ENCODE peak calls at places on chromosomes 5 and 9, in eight cellular contexts. One of them, this sample, is unnamed.

GRCh38 chr5:93325946-93326345 is 255.1 kb downstream of the NR2F1-AS1 start:
- DNase-seq in amniotic stem cell: no peak
- DNase-seq in mammary epithelial cell: no peak
- DNase-seq in iPS-NIHi11: no peak
- DNase-seq in naive thymus-derived CD4-positive, alpha-beta T cell: no peak
- DNase-seq in M059J: no peak
- DNase-seq in PC-3: no peak
- DNase-seq in NCI-H1417 treated with DMSO at 0.1 percent for 48 hours: no peak
- DNase-seq in this sample: no peak

GRCh38 chr5:31066655-31067328 is 126.7 kb upstream of the CDH6 start:
- DNase-seq in amniotic stem cell: peak
- DNase-seq in mammary epithelial cell: no peak
- DNase-seq in iPS-NIHi11: no peak
- DNase-seq in naive thymus-derived CD4-positive, alpha-beta T cell: no peak
- DNase-seq in M059J: no peak
- DNase-seq in PC-3: no peak
- DNase-seq in NCI-H1417 treated with DMSO at 0.1 percent for 48 hours: no peak
- DNase-seq in this sample: no peak

GRCh38 chr5:132677191-132677590 is 3.4 kb downstream of the IL4 start:
- DNase-seq in amniotic stem cell: peak
- DNase-seq in mammary epithelial cell: peak
- DNase-seq in iPS-NIHi11: peak
- DNase-seq in naive thymus-derived CD4-positive, alpha-beta T cell: no peak
- DNase-seq in M059J: peak
- DNase-seq in PC-3: peak
- DNase-seq in NCI-H1417 treated with DMSO at 0.1 percent for 48 hours: no peak
- DNase-seq in this sample: no peak

GRCh38 chr5:147554285-147554817 is 44.5 kb upstream of the DPYSL3 start:
- DNase-seq in amniotic stem cell: peak
- DNase-seq in mammary epithelial cell: peak
- DNase-seq in iPS-NIHi11: no peak
- DNase-seq in naive thymus-derived CD4-positive, alpha-beta T cell: no peak
- DNase-seq in M059J: peak
- DNase-seq in PC-3: no peak
- DNase-seq in NCI-H1417 treated with DMSO at 0.1 percent for 48 hours: no peak
- DNase-seq in this sample: no peak

GRCh38 chr5:131064669-131065371 is 100.2 kb downstream of the HINT1 start:
- DNase-seq in amniotic stem cell: no peak
- DNase-seq in mammary epithelial cell: no peak
- DNase-seq in iPS-NIHi11: no peak
- DNase-seq in naive thymus-derived CD4-positive, alpha-beta T cell: no peak
- DNase-seq in M059J: no peak
- DNase-seq in PC-3: no peak
- DNase-seq in NCI-H1417 treated with DMSO at 0.1 percent for 48 hours: no peak
- DNase-seq in this sample: no peak

GRCh38 chr5:158979749-158980521 is 119.8 kb downstream of the EBF1 start:
- DNase-seq in amniotic stem cell: no peak
- DNase-seq in mammary epithelial cell: peak
- DNase-seq in iPS-NIHi11: no peak
- DNase-seq in naive thymus-derived CD4-positive, alpha-beta T cell: no peak
- DNase-seq in M059J: peak
- DNase-seq in PC-3: peak
- DNase-seq in NCI-H1417 treated with DMSO at 0.1 percent for 48 hours: no peak
- DNase-seq in this sample: peak

GRCh38 chr5:139651502-139651862 is 3.3 kb downstream of the CXXC5 start:
- DNase-seq in amniotic stem cell: no peak
- DNase-seq in mammary epithelial cell: no peak
- DNase-seq in iPS-NIHi11: no peak
- DNase-seq in naive thymus-derived CD4-positive, alpha-beta T cell: no peak
- DNase-seq in M059J: peak
- DNase-seq in PC-3: peak
- DNase-seq in NCI-H1417 treated with DMSO at 0.1 percent for 48 hours: no peak
- DNase-seq in this sample: no peak

GRCh38 chr9:124202447-124202971 is 55.2 kb upstream of the NEK6 start:
- DNase-seq in amniotic stem cell: no peak
- DNase-seq in mammary epithelial cell: no peak
- DNase-seq in iPS-NIHi11: no peak
- DNase-seq in naive thymus-derived CD4-positive, alpha-beta T cell: peak
- DNase-seq in M059J: peak
- DNase-seq in PC-3: no peak
- DNase-seq in NCI-H1417 treated with DMSO at 0.1 percent for 48 hours: no peak
- DNase-seq in this sample: no peak

GRCh38 chr5:138962619-138963370 is 87.7 kb upstream of the LRRTM2 start:
- DNase-seq in amniotic stem cell: no peak
- DNase-seq in mammary epithelial cell: no peak
- DNase-seq in iPS-NIHi11: peak
- DNase-seq in naive thymus-derived CD4-positive, alpha-beta T cell: no peak
- DNase-seq in M059J: no peak
- DNase-seq in PC-3: no peak
- DNase-seq in NCI-H1417 treated with DMSO at 0.1 percent for 48 hours: no peak
- DNase-seq in this sample: no peak

GRCh38 chr5:138975098-138975847 is 100.1 kb upstream of the LRRTM2 start:
- DNase-seq in amniotic stem cell: no peak
- DNase-seq in mammary epithelial cell: no peak
- DNase-seq in iPS-NIHi11: no peak
- DNase-seq in naive thymus-derived CD4-positive, alpha-beta T cell: no peak
- DNase-seq in M059J: peak
- DNase-seq in PC-3: no peak
- DNase-seq in NCI-H1417 treated with DMSO at 0.1 percent for 48 hours: no peak
- DNase-seq in this sample: no peak

GRCh38 chr9:129198737-129199435 is 20.8 kb upstream of the IER5L start:
- DNase-seq in amniotic stem cell: no peak
- DNase-seq in mammary epithelial cell: no peak
- DNase-seq in iPS-NIHi11: no peak
- DNase-seq in naive thymus-derived CD4-positive, alpha-beta T cell: no peak
- DNase-seq in M059J: no peak
- DNase-seq in PC-3: no peak
- DNase-seq in NCI-H1417 treated with DMSO at 0.1 percent for 48 hours: no peak
- DNase-seq in this sample: no peak

GRCh38 chr5:55855509-55855908 is 4.4 kb downstream of the IL31RA start:
- DNase-seq in amniotic stem cell: no peak
- DNase-seq in mammary epithelial cell: no peak
- DNase-seq in iPS-NIHi11: peak
- DNase-seq in naive thymus-derived CD4-positive, alpha-beta T cell: peak
- DNase-seq in M059J: no peak
- DNase-seq in PC-3: no peak
- DNase-seq in NCI-H1417 treated with DMSO at 0.1 percent for 48 hours: no peak
- DNase-seq in this sample: no peak

GRCh38 chr5:77186990-77187389 is 23.5 kb upstream of the PDE8B start:
- DNase-seq in amniotic stem cell: no peak
- DNase-seq in mammary epithelial cell: no peak
- DNase-seq in iPS-NIHi11: no peak
- DNase-seq in naive thymus-derived CD4-positive, alpha-beta T cell: no peak
- DNase-seq in M059J: no peak
- DNase-seq in PC-3: no peak
- DNase-seq in NCI-H1417 treated with DMSO at 0.1 percent for 48 hours: no peak
- DNase-seq in this sample: no peak

GRCh38 chr5:132001647-132002561 is 9.6 kb downstream of the ACSL6 start:
- DNase-seq in amniotic stem cell: no peak
- DNase-seq in mammary epithelial cell: peak
- DNase-seq in iPS-NIHi11: peak
- DNase-seq in naive thymus-derived CD4-positive, alpha-beta T cell: no peak
- DNase-seq in M059J: peak
- DNase-seq in PC-3: peak
- DNase-seq in NCI-H1417 treated with DMSO at 0.1 percent for 48 hours: no peak
- DNase-seq in this sample: peak

GRCh38 chr9:106981396-106982287 is 118.7 kb downstream of the ZNF462 start:
- DNase-seq in amniotic stem cell: no peak
- DNase-seq in mammary epithelial cell: no peak
- DNase-seq in iPS-NIHi11: no peak
- DNase-seq in naive thymus-derived CD4-positive, alpha-beta T cell: no peak
- DNase-seq in M059J: no peak
- DNase-seq in PC-3: no peak
- DNase-seq in NCI-H1417 treated with DMSO at 0.1 percent for 48 hours: no peak
- DNase-seq in this sample: no peak

GRCh38 chr5:149452665-149453617 is 73.8 kb upstream of the IL17B start:
- DNase-seq in amniotic stem cell: peak
- DNase-seq in mammary epithelial cell: peak
- DNase-seq in iPS-NIHi11: peak
- DNase-seq in naive thymus-derived CD4-positive, alpha-beta T cell: no peak
- DNase-seq in M059J: peak
- DNase-seq in PC-3: peak
- DNase-seq in NCI-H1417 treated with DMSO at 0.1 percent for 48 hours: no peak
- DNase-seq in this sample: peak

GRCh38 chr5:156589859-156590216 is 260.3 kb upstream of the PPP1R2B start:
- DNase-seq in amniotic stem cell: no peak
- DNase-seq in mammary epithelial cell: no peak
- DNase-seq in iPS-NIHi11: no peak
- DNase-seq in naive thymus-derived CD4-positive, alpha-beta T cell: no peak
- DNase-seq in M059J: no peak
- DNase-seq in PC-3: no peak
- DNase-seq in NCI-H1417 treated with DMSO at 0.1 percent for 48 hours: no peak
- DNase-seq in this sample: no peak

GRCh38 chr5:10724799-10725507 is 36.1 kb downstream of the DAP start:
- DNase-seq in amniotic stem cell: peak
- DNase-seq in mammary epithelial cell: peak
- DNase-seq in iPS-NIHi11: no peak
- DNase-seq in naive thymus-derived CD4-positive, alpha-beta T cell: no peak
- DNase-seq in M059J: peak
- DNase-seq in PC-3: peak
- DNase-seq in NCI-H1417 treated with DMSO at 0.1 percent for 48 hours: no peak
- DNase-seq in this sample: peak

GRCh38 chr9:129026442-129027223 is 1.5 kb downstream of the SH3GLB2 start:
- DNase-seq in amniotic stem cell: no peak
- DNase-seq in mammary epithelial cell: peak
- DNase-seq in iPS-NIHi11: peak
- DNase-seq in naive thymus-derived CD4-positive, alpha-beta T cell: no peak
- DNase-seq in M059J: peak
- DNase-seq in PC-3: peak
- DNase-seq in NCI-H1417 treated with DMSO at 0.1 percent for 48 hours: no peak
- DNase-seq in this sample: peak

GRCh38 chr9:87713278-87713989 is 12.5 kb upstream of the CTSL start:
- DNase-seq in amniotic stem cell: peak
- DNase-seq in mammary epithelial cell: peak
- DNase-seq in iPS-NIHi11: no peak
- DNase-seq in naive thymus-derived CD4-positive, alpha-beta T cell: no peak
- DNase-seq in M059J: peak
- DNase-seq in PC-3: peak
- DNase-seq in NCI-H1417 treated with DMSO at 0.1 percent for 48 hours: no peak
- DNase-seq in this sample: peak

GRCh38 chr9:21455320-21455719 is 15.1 kb downstream of the IFNA1 start:
- DNase-seq in amniotic stem cell: no peak
- DNase-seq in mammary epithelial cell: peak
- DNase-seq in iPS-NIHi11: peak
- DNase-seq in naive thymus-derived CD4-positive, alpha-beta T cell: peak
- DNase-seq in M059J: peak
- DNase-seq in PC-3: peak
- DNase-seq in NCI-H1417 treated with DMSO at 0.1 percent for 48 hours: no peak
- DNase-seq in this sample: no peak

GRCh38 chr9:113481176-113481805 is 17.8 kb downstream of the RGS3 start:
- DNase-seq in amniotic stem cell: no peak
- DNase-seq in mammary epithelial cell: no peak
- DNase-seq in iPS-NIHi11: no peak
- DNase-seq in naive thymus-derived CD4-positive, alpha-beta T cell: no peak
- DNase-seq in M059J: no peak
- DNase-seq in PC-3: no peak
- DNase-seq in NCI-H1417 treated with DMSO at 0.1 percent for 48 hours: no peak
- DNase-seq in this sample: no peak

GRCh38 chr9:5630038-5630507 is 1.2 kb downstream of the RIC1 start:
- DNase-seq in amniotic stem cell: peak
- DNase-seq in mammary epithelial cell: peak
- DNase-seq in iPS-NIHi11: peak
- DNase-seq in naive thymus-derived CD4-positive, alpha-beta T cell: peak
- DNase-seq in M059J: peak
- DNase-seq in PC-3: peak
- DNase-seq in NCI-H1417 treated with DMSO at 0.1 percent for 48 hours: no peak
- DNase-seq in this sample: no peak

GRCh38 chr9:92723801-92724323 is 40.8 kb downstream of the BICD2 start:
- DNase-seq in amniotic stem cell: no peak
- DNase-seq in mammary epithelial cell: no peak
- DNase-seq in iPS-NIHi11: no peak
- DNase-seq in naive thymus-derived CD4-positive, alpha-beta T cell: no peak
- DNase-seq in M059J: no peak
- DNase-seq in PC-3: no peak
- DNase-seq in NCI-H1417 treated with DMSO at 0.1 percent for 48 hours: no peak
- DNase-seq in this sample: no peak

GRCh38 chr9:34996905-34997279 is 7.3 kb downstream of the DNAJB5 start:
- DNase-seq in amniotic stem cell: no peak
- DNase-seq in mammary epithelial cell: no peak
- DNase-seq in iPS-NIHi11: no peak
- DNase-seq in naive thymus-derived CD4-positive, alpha-beta T cell: no peak
- DNase-seq in M059J: no peak
- DNase-seq in PC-3: no peak
- DNase-seq in NCI-H1417 treated with DMSO at 0.1 percent for 48 hours: no peak
- DNase-seq in this sample: no peak

GRCh38 chr9:81848472-81848871 is 79.8 kb upstream of the SPATA31D4 start:
- DNase-seq in amniotic stem cell: no peak
- DNase-seq in mammary epithelial cell: peak
- DNase-seq in iPS-NIHi11: no peak
- DNase-seq in naive thymus-derived CD4-positive, alpha-beta T cell: no peak
- DNase-seq in M059J: peak
- DNase-seq in PC-3: peak
- DNase-seq in NCI-H1417 treated with DMSO at 0.1 percent for 48 hours: no peak
- DNase-seq in this sample: no peak

GRCh38 chr5:60356716-60357115 is 343.2 kb downstream of the DEPDC1B start:
- DNase-seq in amniotic stem cell: no peak
- DNase-seq in mammary epithelial cell: no peak
- DNase-seq in iPS-NIHi11: no peak
- DNase-seq in naive thymus-derived CD4-positive, alpha-beta T cell: no peak
- DNase-seq in M059J: no peak
- DNase-seq in PC-3: no peak
- DNase-seq in NCI-H1417 treated with DMSO at 0.1 percent for 48 hours: no peak
- DNase-seq in this sample: no peak

GRCh38 chr5:113293068-113293571 is 141.7 kb downstream of the TSSK1B start:
- DNase-seq in amniotic stem cell: no peak
- DNase-seq in mammary epithelial cell: no peak
- DNase-seq in iPS-NIHi11: peak
- DNase-seq in naive thymus-derived CD4-positive, alpha-beta T cell: peak
- DNase-seq in M059J: no peak
- DNase-seq in PC-3: peak
- DNase-seq in NCI-H1417 treated with DMSO at 0.1 percent for 48 hours: no peak
- DNase-seq in this sample: no peak

GRCh38 chr5:5675511-5675910 is 253.0 kb downstream of the ICE1 start:
- DNase-seq in amniotic stem cell: no peak
- DNase-seq in mammary epithelial cell: no peak
- DNase-seq in iPS-NIHi11: no peak
- DNase-seq in naive thymus-derived CD4-positive, alpha-beta T cell: no peak
- DNase-seq in M059J: no peak
- DNase-seq in PC-3: no peak
- DNase-seq in NCI-H1417 treated with DMSO at 0.1 percent for 48 hours: no peak
- DNase-seq in this sample: no peak

GRCh38 chr5:116911074-116911473 is 336.5 kb upstream of the SEMA6A start:
- DNase-seq in amniotic stem cell: no peak
- DNase-seq in mammary epithelial cell: no peak
- DNase-seq in iPS-NIHi11: no peak
- DNase-seq in naive thymus-derived CD4-positive, alpha-beta T cell: no peak
- DNase-seq in M059J: no peak
- DNase-seq in PC-3: no peak
- DNase-seq in NCI-H1417 treated with DMSO at 0.1 percent for 48 hours: no peak
- DNase-seq in this sample: no peak

GRCh38 chr5:81315336-81315735 is 13.9 kb downstream of the ZCCHC9 start:
- DNase-seq in amniotic stem cell: peak
- DNase-seq in mammary epithelial cell: peak
- DNase-seq in iPS-NIHi11: no peak
- DNase-seq in naive thymus-derived CD4-positive, alpha-beta T cell: no peak
- DNase-seq in M059J: peak
- DNase-seq in PC-3: peak
- DNase-seq in NCI-H1417 treated with DMSO at 0.1 percent for 48 hours: no peak
- DNase-seq in this sample: no peak

GRCh38 chr5:140340605-140341004 is 5.8 kb downstream of the HBEGF start:
- DNase-seq in amniotic stem cell: no peak
- DNase-seq in mammary epithelial cell: no peak
- DNase-seq in iPS-NIHi11: no peak
- DNase-seq in naive thymus-derived CD4-positive, alpha-beta T cell: no peak
- DNase-seq in M059J: peak
- DNase-seq in PC-3: peak
- DNase-seq in NCI-H1417 treated with DMSO at 0.1 percent for 48 hours: no peak
- DNase-seq in this sample: no peak

GRCh38 chr9:72557549-72557948 is 36.1 kb downstream of the TMC1 start:
- DNase-seq in amniotic stem cell: peak
- DNase-seq in mammary epithelial cell: peak
- DNase-seq in iPS-NIHi11: peak
- DNase-seq in naive thymus-derived CD4-positive, alpha-beta T cell: no peak
- DNase-seq in M059J: peak
- DNase-seq in PC-3: peak
- DNase-seq in NCI-H1417 treated with DMSO at 0.1 percent for 48 hours: no peak
- DNase-seq in this sample: no peak

GRCh38 chr5:151703227-151703626 is 16.5 kb upstream of the SPARC start:
- DNase-seq in amniotic stem cell: no peak
- DNase-seq in mammary epithelial cell: no peak
- DNase-seq in iPS-NIHi11: no peak
- DNase-seq in naive thymus-derived CD4-positive, alpha-beta T cell: no peak
- DNase-seq in M059J: no peak
- DNase-seq in PC-3: no peak
- DNase-seq in NCI-H1417 treated with DMSO at 0.1 percent for 48 hours: no peak
- DNase-seq in this sample: no peak